ENCODE peak calls at places on chromosomes 5 and 9, in seven cellular contexts. M is hippocampal formation; U is PC-9; T is HT1080; K is MCF 10A; X is iPS DF 6.9; I is stimulated activated CD8-positive, alpha-beta memory T cell treated with anti-CD3 and anti-CD28 coated beads, Interleukin-2, amount 100 ng/mL, for 48 hours. P is an unnamed sample.

GRCh38 chr5:43639566-43639965 is 36.6 kb downstream of the NNT start:
- DNase-seq in M (no peak), U (no peak), T (no peak), K (no peak), X (no peak), I (no peak), P (no peak)

GRCh38 chr5:140111859-140112551 is 1.9 kb upstream of the PURA start:
- DNase-seq in M (no peak), U (no peak), T (no peak), K (no peak), X (no peak), I (no peak), P (no peak)

GRCh38 chr9:123420560-123421210 is 64.7 kb downstream of the CRB2 start:
- DNase-seq in M (no peak), U (no peak), T (no peak), K (no peak), X (no peak), I (no peak), P (no peak)

GRCh38 chr5:148746826-148747535 is 79.4 kb upstream of the ADRB2 start:
- DNase-seq in M (no peak), U (no peak), T (peak), K (no peak), X (no peak), I (no peak), P (no peak)

GRCh38 chr9:91040371-91041215 is 239.0 kb downstream of the SYK start:
- DNase-seq in M (no peak), U (no peak), T (no peak), K (no peak), X (no peak), I (no peak), P (no peak)

GRCh38 chr9:89593776-89594427 is 10.9 kb upstream of the GADD45G start:
- DNase-seq in M (no peak), U (no peak), T (peak), K (peak), X (no peak), I (peak), P (peak)

GRCh38 chr5:68288756-68289134 is 73.2 kb downstream of the PIK3R1 start:
- DNase-seq in M (no peak), U (no peak), T (no peak), K (no peak), X (no peak), I (no peak), P (peak)

GRCh38 chr9:114804504-114804903 is 1.3 kb downstream of the TNFSF15 start:
- DNase-seq in M (no peak), U (peak), T (peak), K (peak), X (no peak), I (no peak), P (no peak)

GRCh38 chr9:113652355-113653152 is 189.0 kb downstream of the RGS3 start:
- DNase-seq in M (no peak), U (no peak), T (no peak), K (no peak), X (no peak), I (no peak), P (no peak)

GRCh38 chr5:116557669-116558271 is 16.9 kb downstream of the SEMA6A start:
- DNase-seq in M (peak), U (no peak), T (no peak), K (peak), X (no peak), I (no peak), P (peak)

GRCh38 chr5:41256400-41256799 is 43.1 kb upstream of the C6 start:
- DNase-seq in M (no peak), U (no peak), T (peak), K (peak), X (no peak), I (no peak), P (no peak)

GRCh38 chr9:131676431-131676972 is 63.4 kb downstream of the RAPGEF1 start:
- DNase-seq in M (no peak), U (no peak), T (no peak), K (no peak), X (no peak), I (no peak), P (peak)

GRCh38 chr5:80128129-80128528 is 93.0 kb downstream of the THBS4 start:
- DNase-seq in M (no peak), U (no peak), T (no peak), K (no peak), X (no peak), I (no peak), P (no peak)

GRCh38 chr5:115600771-115601170 is 1.5 kb downstream of the TICAM2 start:
- DNase-seq in M (no peak), U (no peak), T (no peak), K (no peak), X (no peak), I (no peak), P (no peak)

GRCh38 chr5:12910611-12911010 is 1006.4 kb upstream of the CTNND2 start:
- DNase-seq in M (no peak), U (no peak), T (no peak), K (peak), X (no peak), I (no peak), P (no peak)

GRCh38 chr5:124544366-124545055 is 201.9 kb downstream of the ZNF608 start:
- DNase-seq in M (no peak), U (no peak), T (peak), K (peak), X (no peak), I (no peak), P (no peak)

GRCh38 chr5:76818844-76819831 is at the start of gene F2RL1:
- DNase-seq in M (no peak), U (peak), T (peak), K (peak), X (peak), I (peak), P (peak)

GRCh38 chr5:167786871-167787568 is 504.4 kb upstream of the WWC1 start:
- DNase-seq in M (no peak), U (no peak), T (no peak), K (no peak), X (no peak), I (no peak), P (no peak)

GRCh38 chr5:78757269-78758053 is 108.9 kb upstream of the LHFPL2 start:
- DNase-seq in M (no peak), U (no peak), T (peak), K (peak), X (no peak), I (no peak), P (peak)

GRCh38 chr9:133632806-133633680 is 3.1 kb upstream of the DBH start:
- DNase-seq in M (no peak), U (no peak), T (no peak), K (no peak), X (no peak), I (no peak), P (peak)

GRCh38 chr9:24844217-24844616 is 298.5 kb upstream of the IZUMO3 start:
- DNase-seq in M (no peak), U (no peak), T (no peak), K (no peak), X (no peak), I (no peak), P (no peak)

GRCh38 chr9:69085523-69086283 is 50.2 kb downstream of the FXN start:
- DNase-seq in M (no peak), U (no peak), T (no peak), K (no peak), X (no peak), I (no peak), P (no peak)

GRCh38 chr9:631596-631995 is 209.9 kb upstream of the DMRT1 start:
- DNase-seq in M (no peak), U (no peak), T (peak), K (peak), X (no peak), I (no peak), P (no peak)

GRCh38 chr5:12141496-12141895 is 237.2 kb upstream of the CTNND2 start:
- DNase-seq in M (no peak), U (no peak), T (peak), K (peak), X (no peak), I (no peak), P (no peak)

GRCh38 chr5:170390472-170390871 is 1.3 kb upstream of the KCNMB1 start:
- DNase-seq in M (no peak), U (no peak), T (no peak), K (no peak), X (no peak), I (no peak), P (no peak)

GRCh38 chr5:175690586-175690985 is 32.7 kb downstream of the HRH2 start:
- DNase-seq in M (no peak), U (no peak), T (no peak), K (no peak), X (no peak), I (no peak), P (no peak)

GRCh38 chr5:174325961-174326360 is 280.5 kb downstream of the NSG2 start:
- DNase-seq in M (no peak), U (no peak), T (no peak), K (no peak), X (no peak), I (no peak), P (no peak)

GRCh38 chr9:109582386-109582785 is 84.3 kb upstream of the PTPN3 start:
- DNase-seq in M (no peak), U (no peak), T (no peak), K (no peak), X (no peak), I (no peak), P (no peak)

GRCh38 chr5:40623480-40624420 is 56.0 kb upstream of the PTGER4 start:
- DNase-seq in M (no peak), U (peak), T (no peak), K (no peak), X (no peak), I (no peak), P (no peak)

GRCh38 chr9:14107977-14108376 is 206.0 kb downstream of the NFIB start:
- DNase-seq in M (no peak), U (no peak), T (no peak), K (no peak), X (no peak), I (no peak), P (no peak)